ENCODE peak calls at places on chromosomes 12 and 14, in four cellular contexts. O is LHCN-M2, T is IMR-90, F is heart left ventricle. W is an unnamed sample.

GRCh38 chr12:110501378-110501721 is 561 bp downstream of the VPS29 start:
- DNase-seq in T (peak), F (peak), O (peak), W (no peak)

GRCh38 chr12:116459501-116459900 is 99.7 kb upstream of the MAP1LC3B2 start:
- DNase-seq in F (no peak), O (no peak), T (no peak), W (no peak)

GRCh38 chr12:103880299-103881142 is 39.5 kb upstream of the NT5DC3 start:
- DNase-seq in F (no peak), T (no peak), O (no peak), W (no peak)

GRCh38 chr14:20681348-20682126 is 2.8 kb upstream of the RNASE4 start:
- DNase-seq in F (peak), T (peak), O (peak), W (no peak)

GRCh38 chr12:43357141-43357540 is 194.9 kb downstream of the ADAMTS20 start:
- DNase-seq in F (no peak), T (no peak), O (no peak), W (no peak)

GRCh38 chr14:65226824-65227604 is 124.7 kb upstream of the MAX start:
- DNase-seq in O (peak), T (peak), F (no peak), W (no peak)

GRCh38 chr12:93569656-93570551 is 2.6 kb upstream of the SOCS2 start:
- DNase-seq in O (peak), F (peak), T (peak), W (peak)

GRCh38 chr14:55151601-55152000 is 22.5 kb downstream of the LGALS3 start:
- DNase-seq in O (no peak), T (peak), F (no peak), W (no peak)

GRCh38 chr12:124433906-124434305 is 133.5 kb downstream of the NCOR2 start:
- DNase-seq in T (no peak), F (no peak), O (no peak), W (no peak)

GRCh38 chr12:45216983-45217485 is 1.1 kb downstream of the ANO6 start:
- DNase-seq in T (no peak), F (no peak), O (peak), W (no peak)

GRCh38 chr12:96907681-96908163 is 665 bp downstream of the NEDD1 start:
- DNase-seq in O (peak), F (no peak), T (peak), W (no peak)

GRCh38 chr14:86364634-86365033 is 834.7 kb downstream of the FLRT2 start:
- DNase-seq in O (no peak), T (no peak), F (no peak), W (no peak)

GRCh38 chr12:14960548-14961465 is 594 bp downstream of the ARHGDIB start:
- DNase-seq in O (no peak), F (peak), T (peak), W (no peak)

GRCh38 chr14:75123991-75124390 is 2.9 kb downstream of the NEK9 start:
- DNase-seq in F (no peak), O (peak), T (peak), W (no peak)

GRCh38 chr12:19085090-19085489 is 44.4 kb upstream of the PLEKHA5 start:
- DNase-seq in F (no peak), O (peak), T (no peak), W (no peak)

GRCh38 chr12:123938679-123939480 is 33.8 kb downstream of the CCDC92 start:
- DNase-seq in O (no peak), F (no peak), T (no peak), W (no peak)

GRCh38 chr12:132178801-132179401 is 34.6 kb downstream of the NOC4L start:
- DNase-seq in O (no peak), T (no peak), F (peak), W (no peak)

GRCh38 chr12:112380663-112381420 is 1.4 kb downstream of the HECTD4 start:
- DNase-seq in O (no peak), T (no peak), F (no peak), W (no peak)

GRCh38 chr14:64400829-64401459 is 12.8 kb downstream of the MTHFD1 start:
- DNase-seq in O (no peak), T (no peak), F (no peak), W (no peak)

GRCh38 chr12:67280572-67280971 is 11.4 kb downstream of the CAND1 start:
- DNase-seq in F (no peak), O (no peak), T (no peak), W (no peak)